ENCODE peak calls at places on chromosomes 2 and 18, in seven cellular contexts. T, Y, H, W, P, G and I are unnamed samples.

GRCh38 chr2:129906861-129907235 is 72.6 kb upstream of the RAB6C start:
- DNase-seq in T (no peak), Y (no peak), H (no peak), W (no peak), P (no peak), G (peak; percentile 30), I (no peak)

GRCh38 chr2:98588880-98589425 is 19.4 kb downstream of the COA5 start:
- DNase-seq in T (no peak), Y (no peak), H (no peak), W (no peak), P (no peak), G (no peak), I (no peak)

GRCh38 chr18:12011199-12011961 is 30.1 kb downstream of the IMPA2 start:
- DNase-seq in T (no peak), Y (no peak), H (no peak), W (no peak), P (no peak), G (no peak), I (no peak)

GRCh38 chr2:215365184-215365658 is 53.4 kb downstream of the ATIC start:
- DNase-seq in T (no peak), Y (no peak), H (no peak), W (no peak), P (no peak), G (no peak), I (no peak)

GRCh38 chr2:132670104-132670960 is at the start of gene LYPD1:
- DNase-seq in T (peak; percentile 40), Y (no peak), H (peak; percentile 74), W (no peak), P (peak; percentile 44), G (peak; percentile 66), I (no peak)

GRCh38 chr2:234681206-234681605 is 184.3 kb upstream of the ARL4C start:
- DNase-seq in T (no peak), Y (no peak), H (no peak), W (no peak), P (no peak), G (peak; percentile 17), I (no peak)

GRCh38 chr2:160666019-160666676 is 172.5 kb upstream of the RBMS1 start:
- DNase-seq in T (peak; percentile 91), Y (peak; percentile 42), H (no peak), W (no peak), P (peak; percentile 99), G (no peak), I (no peak)

GRCh38 chr18:13232060-13232917 is 13.7 kb downstream of the LDLRAD4 start:
- DNase-seq in T (no peak), Y (peak; percentile 68), H (no peak), W (no peak), P (no peak), G (peak; percentile 41), I (no peak)

GRCh38 chr2:32235315-32235714 is 29.4 kb downstream of the NLRC4 start:
- DNase-seq in T (no peak), Y (no peak), H (no peak), W (no peak), P (no peak), G (no peak), I (no peak)

GRCh38 chr18:33616556-33616955 is 38.5 kb downstream of the ASXL3 start:
- DNase-seq in T (no peak), Y (no peak), H (no peak), W (no peak), P (no peak), G (no peak), I (no peak)

GRCh38 chr18:33606621-33607020 is 28.6 kb downstream of the ASXL3 start:
- DNase-seq in T (no peak), Y (no peak), H (no peak), W (no peak), P (no peak), G (no peak), I (no peak)

GRCh38 chr18:33612632-33613031 is 34.6 kb downstream of the ASXL3 start:
- DNase-seq in T (no peak), Y (no peak), H (no peak), W (no peak), P (no peak), G (no peak), I (no peak)

DNA sequence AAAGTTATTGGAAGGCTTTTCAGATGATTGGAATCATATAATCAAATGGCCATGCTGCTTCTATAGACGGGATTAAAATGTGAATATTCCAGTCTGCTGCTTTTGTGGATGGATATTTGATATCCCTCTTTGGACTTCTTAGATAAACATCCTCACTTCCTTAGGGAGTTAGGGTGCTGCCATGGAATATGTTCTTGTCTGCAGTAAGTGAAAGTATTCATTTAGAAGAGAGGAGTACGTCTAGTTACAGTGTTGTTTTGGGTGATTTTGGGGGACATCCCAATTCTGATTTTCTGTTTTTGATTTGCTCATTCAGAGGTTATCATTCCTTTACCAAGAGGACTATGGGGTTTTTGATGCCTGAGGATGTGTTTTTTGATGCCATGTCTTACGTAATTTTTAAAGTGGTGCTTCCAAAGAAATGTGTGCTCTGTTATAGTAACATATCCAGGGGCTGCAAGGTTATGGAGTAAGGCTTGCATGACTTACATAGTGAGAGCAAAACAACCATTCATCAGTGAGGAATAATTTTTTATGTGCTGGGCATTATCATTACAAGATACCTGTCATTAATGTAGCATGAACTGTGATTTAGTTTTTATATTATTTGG is 33.6 kb downstream of the ASXL3 start:
- DNase-seq in T (no peak), Y (no peak), H (no peak), W (no peak), P (no peak), G (no peak), I (no peak)
- TF ChIP-seq CTCF in T (no peak), Y (no peak), H (no peak), W (no peak), P (no peak), G (no peak), I (no peak)

DNA sequence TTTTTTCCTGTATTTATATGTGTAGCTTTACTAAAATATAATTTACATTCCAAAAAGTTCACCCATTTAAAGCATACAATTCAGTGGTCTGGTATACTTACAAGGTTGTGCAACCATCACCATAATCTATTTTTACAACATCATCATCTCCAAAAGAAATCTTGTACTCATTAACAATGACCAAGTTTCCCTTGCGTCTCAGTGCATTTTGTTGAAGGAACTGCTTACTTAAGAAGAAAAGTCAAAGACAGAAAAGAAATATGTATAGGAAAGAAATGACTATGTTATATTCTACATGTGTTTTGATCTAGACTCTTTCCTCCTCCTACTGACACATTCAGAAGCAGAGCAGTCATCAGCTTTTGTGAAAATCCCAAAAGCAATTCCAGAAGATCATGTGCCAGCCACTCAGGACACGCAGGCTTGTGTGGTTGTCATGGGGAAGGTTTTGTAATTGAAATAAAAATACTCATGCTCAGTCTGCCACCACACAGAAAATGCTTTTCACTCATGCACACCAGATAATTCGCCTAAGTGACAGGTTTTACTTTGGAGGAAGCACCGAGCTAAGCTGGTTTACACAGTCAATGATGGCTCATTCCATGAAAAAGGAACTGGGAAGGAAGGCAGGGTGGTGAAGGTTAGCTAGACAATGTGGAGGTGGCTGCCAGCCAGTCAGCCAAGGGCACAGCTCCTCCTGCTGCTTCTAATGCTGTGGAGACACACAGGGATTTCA is 158.5 kb upstream of the REV1 start:
- DNase-seq in T (no peak), Y (peak; percentile 30), H (no peak), W (no peak), P (no peak), G (no peak), I (no peak)
- TF ChIP-seq CTCF in T (no peak), Y (no peak), H (no peak), W (no peak), P (no peak), G (no peak), I (no peak)

DNA sequence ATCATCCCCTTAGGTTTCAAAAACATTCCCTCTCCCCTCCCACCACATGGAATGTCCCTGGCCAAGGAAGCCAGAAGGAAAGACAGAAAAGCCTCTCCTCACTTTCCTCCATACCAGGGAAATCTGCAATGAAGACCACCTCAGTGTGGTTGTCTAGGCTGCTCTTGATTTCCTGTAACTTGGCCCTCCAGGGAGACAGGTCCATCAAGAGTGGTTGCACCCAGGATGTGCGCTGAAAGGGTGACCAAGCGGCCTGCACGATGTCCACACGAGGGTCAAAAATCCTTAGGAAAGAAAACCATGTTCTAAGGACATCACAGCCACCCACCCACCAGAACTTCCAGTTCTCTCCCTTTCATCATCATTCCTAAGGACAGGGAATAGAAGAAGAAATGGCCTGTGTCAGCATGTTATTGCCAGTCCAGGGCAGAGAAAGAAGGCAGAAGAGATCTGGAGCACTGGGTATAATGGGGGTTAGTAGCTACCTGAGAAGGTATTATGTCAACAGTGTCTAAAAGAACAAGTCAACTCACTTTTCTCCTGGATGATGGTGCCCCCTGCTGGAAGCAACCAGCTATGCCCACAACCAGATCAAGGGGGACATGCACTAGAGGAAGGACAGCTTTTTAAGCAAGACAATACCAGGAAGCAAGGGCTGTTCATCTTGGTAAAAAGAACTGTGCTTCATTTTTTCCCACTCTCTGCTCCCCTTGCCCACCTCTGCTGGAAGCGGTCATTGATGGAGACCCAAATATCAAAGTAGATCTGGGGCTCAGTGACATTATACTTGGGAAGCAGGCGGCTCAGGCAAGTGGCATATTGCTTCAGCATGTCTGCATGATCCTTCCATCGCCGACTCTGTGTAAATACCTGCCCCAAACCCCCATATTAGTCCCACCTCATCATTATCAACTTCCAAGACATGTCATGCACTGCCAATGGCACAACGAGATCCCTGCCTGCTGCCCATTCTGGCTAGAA is 9.3 kb downstream of the GGCX start:
- DNase-seq in T (peak; percentile 75), Y (peak; percentile 84), H (peak; percentile 91), W (peak; percentile 63), P (peak; percentile 86), G (peak; percentile 93), I (peak; percentile 82)
- TF ChIP-seq CTCF in T (peak; percentile 93), Y (peak; percentile 95), H (peak; percentile 97), W (peak; percentile 85), P (peak; percentile 82), G (peak; percentile 93), I (peak; percentile 94)

GRCh38 chr18:43916984-43917383 is 639.7 kb upstream of the SYT4 start:
- DNase-seq in T (no peak), Y (no peak), H (no peak), W (no peak), P (no peak), G (no peak), I (no peak)
- TF ChIP-seq CTCF in T (no peak), Y (no peak), H (no peak), W (no peak), P (no peak), G (no peak), I (no peak)

GRCh38 chr2:217954469-217954868 is 48.3 kb downstream of the TNS1 start:
- DNase-seq in T (peak; percentile 57), Y (no peak), H (peak; percentile 57), W (no peak), P (no peak), G (no peak), I (no peak)

GRCh38 chr2:217952409-217952808 is 50.4 kb downstream of the TNS1 start:
- DNase-seq in T (no peak), Y (no peak), H (peak; percentile 68), W (no peak), P (no peak), G (no peak), I (no peak)

GRCh38 chr2:217953011-217953481 is 49.7 kb downstream of the TNS1 start:
- DNase-seq in T (no peak), Y (no peak), H (peak; percentile 56), W (no peak), P (no peak), G (no peak), I (no peak)

GRCh38 chr2:217954051-217954450 is 48.7 kb downstream of the TNS1 start:
- DNase-seq in T (no peak), Y (no peak), H (peak; percentile 60), W (no peak), P (no peak), G (no peak), I (no peak)

GRCh38 chr2:217953531-217953932 is 49.3 kb downstream of the TNS1 start:
- DNase-seq in T (no peak), Y (no peak), H (peak; percentile 65), W (no peak), P (no peak), G (no peak), I (no peak)
- TF ChIP-seq CTCF in T (no peak), Y (no peak), H (no peak), W (no peak), P (no peak), G (no peak), I (no peak)